ENCODE peak calls at places on chromosomes 11 and 22, in six cellular contexts. Y is MG63, X is BJ, R is transverse colon, H is ovary, Q is fibroblast of mammary gland. N is an unnamed sample.

GRCh38 chr22:33875316-33875715 is 45.0 kb downstream of the LARGE1 start:
- DNase-seq in Y (no peak), X (no peak), R (no peak), H (no peak), Q (no peak), N (no peak)

GRCh38 chr22:24106385-24107381 is 74.6 kb upstream of the SUSD2 start:
- DNase-seq in Y (no peak), X (no peak), R (peak), H (peak), Q (peak), N (no peak)

GRCh38 chr11:63504054-63504453 is 1.8 kb upstream of the LGALS12 start:
- DNase-seq in Y (no peak), X (no peak), R (no peak), H (no peak), Q (no peak), N (no peak)

GRCh38 chr11:11391796-11392195 is 38.7 kb upstream of the CSNK2A3 start:
- DNase-seq in Y (peak), X (peak), R (peak), H (no peak), Q (peak), N (no peak)

GRCh38 chr11:65132988-65133700 is 1.2 kb downstream of the SYVN1 start:
- DNase-seq in Y (no peak), X (no peak), R (peak), H (peak), Q (no peak), N (peak)

GRCh38 chr22:26700462-26700861 is 43.1 kb downstream of the MIAT start:
- DNase-seq in Y (no peak), X (no peak), R (no peak), H (no peak), Q (no peak), N (no peak)

GRCh38 chr11:117992620-117993019 is 6.4 kb downstream of the IL10RA start:
- DNase-seq in Y (no peak), X (no peak), R (no peak), H (no peak), Q (no peak), N (no peak)

GRCh38 chr11:67640021-67640757 is 626 bp upstream of the TBX10 start:
- DNase-seq in Y (peak), X (no peak), R (peak), H (peak), Q (peak), N (no peak)

GRCh38 chr22:48055827-48056226 is 1293.4 kb downstream of the TBC1D22A start:
- DNase-seq in Y (peak), X (no peak), R (no peak), H (no peak), Q (no peak), N (peak)

GRCh38 chr22:48055185-48055584 is 1292.7 kb downstream of the TBC1D22A start:
- DNase-seq in Y (no peak), X (no peak), R (no peak), H (no peak), Q (no peak), N (no peak)

GRCh38 chr22:48054596-48054995 is 1292.1 kb downstream of the TBC1D22A start:
- DNase-seq in Y (no peak), X (no peak), R (no peak), H (no peak), Q (no peak), N (no peak)

GRCh38 chr22:48052621-48052890 is 1290.1 kb downstream of the TBC1D22A start:
- DNase-seq in Y (no peak), X (no peak), R (no peak), H (no peak), Q (no peak), N (no peak)

DNA sequence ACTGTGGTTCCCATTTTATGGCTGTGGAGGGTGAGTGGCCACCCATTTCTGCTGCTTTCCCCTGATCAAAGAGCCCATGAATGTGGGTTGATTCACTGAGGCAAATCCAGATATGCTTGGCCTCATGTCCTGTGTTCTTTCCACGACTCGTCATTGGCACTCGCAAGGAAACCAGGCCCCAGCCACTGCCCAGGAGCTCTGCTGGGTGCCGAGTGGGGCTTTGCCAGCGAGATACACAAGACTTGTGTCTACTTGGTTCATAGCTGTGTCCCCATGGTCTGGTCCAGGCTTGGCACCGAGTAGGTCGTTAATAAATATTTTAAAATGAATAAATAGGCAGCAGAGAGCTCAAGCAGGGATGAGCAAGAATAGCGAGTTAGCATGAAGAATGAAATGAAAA is 1291.5 kb downstream of the TBC1D22A start:
- DNase-seq in Y (no peak), X (no peak), R (no peak), H (no peak), Q (no peak), N (no peak)
- H3K4me3 ChIP-seq in Y (no peak), X (no peak), R (no peak), H (no peak), Q (no peak), N (no peak)

DNA sequence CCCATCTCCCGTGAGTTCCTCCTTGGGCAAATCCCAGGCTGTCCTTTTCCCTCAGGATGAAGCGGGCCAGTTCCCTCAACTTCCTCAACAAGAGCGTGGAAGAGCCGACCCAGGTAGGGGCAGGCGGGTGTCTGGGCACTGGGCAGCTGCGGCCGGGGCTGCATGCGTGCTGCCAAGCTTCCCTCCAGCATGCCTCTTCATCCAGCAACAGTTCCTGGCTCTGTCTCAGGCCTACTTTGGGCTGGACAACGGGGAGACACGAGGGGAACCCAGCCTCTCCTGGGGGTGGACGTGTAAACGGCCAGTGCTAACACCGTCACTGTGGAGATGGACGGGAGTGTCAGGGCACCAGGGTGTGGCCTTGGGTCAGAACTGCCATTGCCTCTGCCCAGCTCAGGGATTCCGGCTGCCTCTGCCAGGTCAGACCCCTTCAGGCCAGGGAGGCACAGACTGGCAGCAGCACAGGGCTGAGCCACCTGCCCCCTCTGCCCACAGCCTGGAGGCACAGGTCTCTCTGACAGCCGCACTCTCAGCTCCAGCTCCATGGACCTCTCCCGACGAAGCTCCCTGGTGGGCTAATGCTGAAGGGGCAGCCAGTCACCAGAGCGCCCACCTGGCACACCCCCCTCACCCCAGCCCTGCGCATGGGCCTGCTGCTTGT is 1.9 kb upstream of the RAB1B start:
- DNase-seq in Y (no peak), X (no peak), R (no peak), H (peak), Q (no peak), N (no peak)
- H3K4me3 ChIP-seq in Y (no peak), X (peak), R (no peak), H (peak), Q (peak), N (peak)

GRCh38 chr11:44860346-44860745 is 90.3 kb downstream of the TP53I11 start:
- DNase-seq in Y (no peak), X (no peak), R (no peak), H (no peak), Q (no peak), N (no peak)
- H3K4me3 ChIP-seq in Y (no peak), X (no peak), R (no peak), H (no peak), Q (no peak), N (no peak)

DNA sequence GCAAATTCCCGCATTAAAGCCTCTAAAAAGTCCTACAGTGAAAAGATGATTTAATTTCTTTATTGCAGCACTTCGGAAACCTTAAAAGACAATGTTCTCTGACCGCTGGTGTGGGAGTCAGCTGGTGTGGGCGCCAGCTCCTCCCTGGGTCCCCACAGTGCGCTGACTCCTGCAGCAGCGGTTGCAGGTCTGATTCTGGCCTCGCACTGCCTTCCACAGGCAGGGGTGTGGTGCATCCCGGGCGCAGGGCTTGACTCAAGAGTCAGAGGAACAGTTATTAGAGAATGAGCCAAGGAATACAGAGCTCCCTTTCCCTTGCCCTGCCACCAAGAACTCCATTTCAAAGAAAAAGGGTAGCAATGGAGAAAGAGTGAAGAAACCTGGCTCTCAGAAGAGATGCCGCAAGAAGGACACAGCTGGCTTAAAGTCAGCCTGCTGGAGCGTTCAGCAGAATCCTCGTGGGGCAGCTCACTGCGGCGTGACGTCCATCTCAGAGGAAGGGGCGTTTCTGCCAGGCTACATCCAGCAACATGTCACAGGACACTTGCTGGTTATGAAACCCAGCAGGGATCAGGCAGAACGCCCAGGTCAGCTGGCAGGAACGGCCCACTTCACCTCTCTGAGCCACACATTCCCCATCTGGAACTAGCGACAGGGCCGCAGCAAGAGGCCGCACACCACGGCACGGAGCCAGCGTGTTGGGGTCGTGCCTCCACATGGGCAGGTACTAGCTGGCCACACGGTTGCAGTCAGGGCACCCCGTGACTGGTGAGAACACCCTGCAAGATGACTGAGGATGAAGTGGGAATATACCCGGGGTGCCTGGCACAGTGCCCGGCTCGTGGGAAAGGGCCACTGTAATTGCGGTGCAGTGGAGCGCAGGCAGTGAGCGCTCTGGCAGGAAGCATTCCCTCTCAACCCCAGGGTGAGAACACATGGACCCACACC is 18.1 kb upstream of the EFCAB6 start:
- DNase-seq in Y (peak), X (no peak), R (no peak), H (no peak), Q (peak), N (no peak)
- H3K4me3 ChIP-seq in Y (no peak), X (no peak), R (no peak), H (no peak), Q (no peak), N (no peak)

GRCh38 chr22:44597616-44598015 is 99.6 kb upstream of the RTL6 start:
- DNase-seq in Y (no peak), X (peak), R (no peak), H (no peak), Q (peak), N (no peak)
- H3K4me3 ChIP-seq in Y (no peak), X (no peak), R (no peak), H (no peak), Q (no peak), N (no peak)

GRCh38 chr22:46008836-46009596 is 32.1 kb upstream of the WNT7B start:
- DNase-seq in Y (peak), X (no peak), R (no peak), H (no peak), Q (no peak), N (no peak)
- H3K4me3 ChIP-seq in Y (no peak), X (no peak), R (no peak), H (no peak), Q (no peak), N (no peak)